ENCODE peak calls at places on chromosome 12, in eight cellular contexts. One of them, this sample, is unnamed.

GRCh38 chr12:111596985-111597730 is 2.0 kb downstream of the ATXN2 start:
- DNase-seq in foreskin keratinocyte: peak; percentile 25
- DNase-seq in CD8-positive, alpha-beta T cell: no peak
- DNase-seq in tibial nerve: peak; percentile 17
- DNase-seq in natural killer cell: no peak
- DNase-seq in neural crest cell: peak; percentile 36
- DNase-seq in lower lobe of right lung: peak; percentile 64
- DNase-seq in brain microvascular endothelial cell: peak; percentile 50
- DNase-seq in this sample: no peak

GRCh38 chr12:101592448-101592847 is 2.3 kb upstream of the MYBPC1 start:
- DNase-seq in foreskin keratinocyte: no peak
- DNase-seq in CD8-positive, alpha-beta T cell: no peak
- DNase-seq in tibial nerve: no peak
- DNase-seq in natural killer cell: no peak
- DNase-seq in neural crest cell: no peak
- DNase-seq in lower lobe of right lung: no peak
- DNase-seq in brain microvascular endothelial cell: no peak
- DNase-seq in this sample: no peak

GRCh38 chr12:82479511-82479910 is 121.2 kb downstream of the METTL25 start:
- DNase-seq in foreskin keratinocyte: no peak
- DNase-seq in CD8-positive, alpha-beta T cell: no peak
- DNase-seq in tibial nerve: no peak
- DNase-seq in natural killer cell: no peak
- DNase-seq in neural crest cell: no peak
- DNase-seq in lower lobe of right lung: no peak
- DNase-seq in brain microvascular endothelial cell: no peak
- DNase-seq in this sample: no peak

GRCh38 chr12:131903270-131904255 is 9.1 kb downstream of the ULK1 start:
- DNase-seq in foreskin keratinocyte: no peak
- DNase-seq in CD8-positive, alpha-beta T cell: no peak
- DNase-seq in tibial nerve: no peak
- DNase-seq in natural killer cell: no peak
- DNase-seq in neural crest cell: no peak
- DNase-seq in lower lobe of right lung: no peak
- DNase-seq in brain microvascular endothelial cell: no peak
- DNase-seq in this sample: no peak

GRCh38 chr12:120914794-120915193 is 10.6 kb upstream of the SPPL3 start:
- DNase-seq in foreskin keratinocyte: peak; percentile 96
- DNase-seq in CD8-positive, alpha-beta T cell: no peak
- DNase-seq in tibial nerve: no peak
- DNase-seq in natural killer cell: no peak
- DNase-seq in neural crest cell: no peak
- DNase-seq in lower lobe of right lung: no peak
- DNase-seq in brain microvascular endothelial cell: no peak
- DNase-seq in this sample: no peak

GRCh38 chr12:39006286-39006685 is 100.9 kb upstream of the CPNE8 start:
- DNase-seq in foreskin keratinocyte: no peak
- DNase-seq in CD8-positive, alpha-beta T cell: no peak
- DNase-seq in tibial nerve: no peak
- DNase-seq in natural killer cell: no peak
- DNase-seq in neural crest cell: no peak
- DNase-seq in lower lobe of right lung: no peak
- DNase-seq in brain microvascular endothelial cell: no peak
- DNase-seq in this sample: no peak

GRCh38 chr12:15563683-15564082 is 225.5 kb downstream of the EPS8 start:
- DNase-seq in foreskin keratinocyte: no peak
- DNase-seq in CD8-positive, alpha-beta T cell: no peak
- DNase-seq in tibial nerve: no peak
- DNase-seq in natural killer cell: no peak
- DNase-seq in neural crest cell: no peak
- DNase-seq in lower lobe of right lung: no peak
- DNase-seq in brain microvascular endothelial cell: peak; percentile 24
- DNase-seq in this sample: no peak

GRCh38 chr12:64895541-64895940 is 71.1 kb downstream of the TBC1D30 start:
- DNase-seq in foreskin keratinocyte: no peak
- DNase-seq in CD8-positive, alpha-beta T cell: no peak
- DNase-seq in tibial nerve: no peak
- DNase-seq in natural killer cell: no peak
- DNase-seq in neural crest cell: no peak
- DNase-seq in lower lobe of right lung: no peak
- DNase-seq in brain microvascular endothelial cell: peak; percentile 8
- DNase-seq in this sample: no peak

GRCh38 chr12:2834581-2835491 is at the start of gene NRIP2:
- DNase-seq in foreskin keratinocyte: no peak
- DNase-seq in CD8-positive, alpha-beta T cell: no peak
- DNase-seq in tibial nerve: no peak
- DNase-seq in natural killer cell: no peak
- DNase-seq in neural crest cell: no peak
- DNase-seq in lower lobe of right lung: no peak
- DNase-seq in brain microvascular endothelial cell: peak; percentile 32
- DNase-seq in this sample: no peak

GRCh38 chr12:21054334-21054733 is 76.7 kb upstream of the SLCO1B1 start:
- DNase-seq in foreskin keratinocyte: no peak
- DNase-seq in CD8-positive, alpha-beta T cell: no peak
- DNase-seq in tibial nerve: no peak
- DNase-seq in natural killer cell: no peak
- DNase-seq in neural crest cell: no peak
- DNase-seq in lower lobe of right lung: no peak
- DNase-seq in brain microvascular endothelial cell: peak; percentile 78
- DNase-seq in this sample: no peak

GRCh38 chr12:113097716-113098427 is 37.7 kb downstream of the RASAL1 start:
- DNase-seq in foreskin keratinocyte: no peak
- DNase-seq in CD8-positive, alpha-beta T cell: no peak
- DNase-seq in tibial nerve: peak; percentile 37
- DNase-seq in natural killer cell: no peak
- DNase-seq in neural crest cell: no peak
- DNase-seq in lower lobe of right lung: no peak
- DNase-seq in brain microvascular endothelial cell: no peak
- DNase-seq in this sample: no peak

GRCh38 chr12:104910196-104910840 is 47.8 kb downstream of the SLC41A2 start:
- DNase-seq in foreskin keratinocyte: no peak
- DNase-seq in CD8-positive, alpha-beta T cell: no peak
- DNase-seq in tibial nerve: no peak
- DNase-seq in natural killer cell: no peak
- DNase-seq in neural crest cell: no peak
- DNase-seq in lower lobe of right lung: no peak
- DNase-seq in brain microvascular endothelial cell: peak; percentile 24
- DNase-seq in this sample: no peak

GRCh38 chr12:1779783-1780182 is 40.6 kb upstream of the LRTM2 start:
- DNase-seq in foreskin keratinocyte: no peak
- DNase-seq in CD8-positive, alpha-beta T cell: no peak
- DNase-seq in tibial nerve: no peak
- DNase-seq in natural killer cell: no peak
- DNase-seq in neural crest cell: no peak
- DNase-seq in lower lobe of right lung: no peak
- DNase-seq in brain microvascular endothelial cell: peak; percentile 69
- DNase-seq in this sample: no peak

GRCh38 chr12:124994435-124994975 is 1.1 kb downstream of the BRI3BP start:
- DNase-seq in foreskin keratinocyte: peak; percentile 12
- DNase-seq in CD8-positive, alpha-beta T cell: no peak
- DNase-seq in tibial nerve: no peak
- DNase-seq in natural killer cell: no peak
- DNase-seq in neural crest cell: no peak
- DNase-seq in lower lobe of right lung: no peak
- DNase-seq in brain microvascular endothelial cell: no peak
- DNase-seq in this sample: peak; percentile 52

GRCh38 chr12:29783773-29784666 is at the start of gene TMTC1:
- DNase-seq in foreskin keratinocyte: no peak
- DNase-seq in CD8-positive, alpha-beta T cell: no peak
- DNase-seq in tibial nerve: peak; percentile 40
- DNase-seq in natural killer cell: no peak
- DNase-seq in neural crest cell: peak; percentile 69
- DNase-seq in lower lobe of right lung: peak; percentile 64
- DNase-seq in brain microvascular endothelial cell: peak; percentile 29
- DNase-seq in this sample: no peak

GRCh38 chr12:119225454-119225853 is 46.7 kb downstream of the HSPB8 start:
- DNase-seq in foreskin keratinocyte: no peak
- DNase-seq in CD8-positive, alpha-beta T cell: no peak
- DNase-seq in tibial nerve: no peak
- DNase-seq in natural killer cell: no peak
- DNase-seq in neural crest cell: no peak
- DNase-seq in lower lobe of right lung: no peak
- DNase-seq in brain microvascular endothelial cell: no peak
- DNase-seq in this sample: no peak
- TF ChIP-seq CTCF in foreskin keratinocyte: no peak
- TF ChIP-seq CTCF in CD8-positive, alpha-beta T cell: no peak
- TF ChIP-seq CTCF in tibial nerve: no peak
- TF ChIP-seq CTCF in natural killer cell: no peak
- TF ChIP-seq CTCF in neural crest cell: no peak
- TF ChIP-seq CTCF in lower lobe of right lung: no peak
- TF ChIP-seq CTCF in brain microvascular endothelial cell: no peak
- TF ChIP-seq CTCF in this sample: no peak

GRCh38 chr12:19181666-19182426 is 52.3 kb downstream of the PLEKHA5 start:
- DNase-seq in foreskin keratinocyte: no peak
- DNase-seq in CD8-positive, alpha-beta T cell: no peak
- DNase-seq in tibial nerve: no peak
- DNase-seq in natural killer cell: no peak
- DNase-seq in neural crest cell: no peak
- DNase-seq in lower lobe of right lung: no peak
- DNase-seq in brain microvascular endothelial cell: no peak
- DNase-seq in this sample: no peak
- TF ChIP-seq CTCF in foreskin keratinocyte: peak; percentile 52
- TF ChIP-seq CTCF in CD8-positive, alpha-beta T cell: no peak
- TF ChIP-seq CTCF in tibial nerve: no peak
- TF ChIP-seq CTCF in natural killer cell: peak; percentile 9
- TF ChIP-seq CTCF in neural crest cell: peak; percentile 49
- TF ChIP-seq CTCF in lower lobe of right lung: no peak
- TF ChIP-seq CTCF in brain microvascular endothelial cell: peak; percentile 9
- TF ChIP-seq CTCF in this sample: no peak

GRCh38 chr12:85076688-85077430 is 40.7 kb downstream of the LRRIQ1 start:
- DNase-seq in foreskin keratinocyte: peak; percentile 85
- DNase-seq in CD8-positive, alpha-beta T cell: no peak
- DNase-seq in tibial nerve: no peak
- DNase-seq in natural killer cell: no peak
- DNase-seq in neural crest cell: no peak
- DNase-seq in lower lobe of right lung: no peak
- DNase-seq in brain microvascular endothelial cell: peak; percentile 83
- DNase-seq in this sample: no peak
- TF ChIP-seq CTCF in foreskin keratinocyte: peak; percentile 88
- TF ChIP-seq CTCF in CD8-positive, alpha-beta T cell: no peak
- TF ChIP-seq CTCF in tibial nerve: no peak
- TF ChIP-seq CTCF in natural killer cell: no peak
- TF ChIP-seq CTCF in neural crest cell: peak; percentile 72
- TF ChIP-seq CTCF in lower lobe of right lung: peak; percentile 39
- TF ChIP-seq CTCF in brain microvascular endothelial cell: peak; percentile 46
- TF ChIP-seq CTCF in this sample: no peak

DNA sequence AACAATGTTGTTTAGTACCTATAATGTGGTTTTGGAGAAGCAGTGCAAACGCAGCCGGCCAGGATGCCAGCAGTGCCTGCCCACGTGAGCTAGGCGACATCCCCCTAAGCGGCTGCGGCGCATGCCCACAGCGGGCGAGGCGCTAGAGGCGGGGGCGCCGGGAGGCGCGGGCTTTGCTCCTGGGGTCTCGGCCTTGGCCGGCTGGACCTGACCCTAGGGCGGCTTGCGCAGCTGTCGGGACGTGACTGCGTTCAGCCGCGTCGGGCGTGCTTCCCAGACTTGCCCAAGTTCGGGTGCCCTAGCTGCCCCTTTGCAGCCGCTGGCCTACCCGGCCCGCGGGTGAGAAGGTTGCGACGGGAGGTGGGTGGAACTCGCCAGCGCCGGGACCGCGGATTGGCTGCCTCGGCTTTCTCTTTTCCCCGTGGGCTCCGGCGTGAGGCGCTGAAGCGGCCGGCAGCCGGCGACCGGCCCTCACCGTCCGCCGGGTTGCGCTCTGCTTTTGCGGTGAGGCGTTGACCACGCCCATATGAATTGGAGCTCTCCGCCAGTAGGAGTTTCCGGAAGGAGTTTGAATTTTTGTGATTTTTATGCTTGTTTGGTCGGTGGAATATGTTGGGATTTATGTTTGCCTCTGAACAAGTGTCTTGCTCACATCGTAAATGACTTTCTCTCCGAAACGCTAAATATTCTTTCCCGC is at the start of gene TMEM19:
- DNase-seq in foreskin keratinocyte: peak; percentile 69
- DNase-seq in CD8-positive, alpha-beta T cell: peak; percentile 83
- DNase-seq in tibial nerve: peak; percentile 74
- DNase-seq in natural killer cell: peak; percentile 78
- DNase-seq in neural crest cell: peak; percentile 78
- DNase-seq in lower lobe of right lung: peak; percentile 95
- DNase-seq in brain microvascular endothelial cell: peak; percentile 85
- DNase-seq in this sample: peak; percentile 87
- TF ChIP-seq CTCF in foreskin keratinocyte: peak; percentile 84
- TF ChIP-seq CTCF in CD8-positive, alpha-beta T cell: no peak
- TF ChIP-seq CTCF in tibial nerve: no peak
- TF ChIP-seq CTCF in natural killer cell: no peak
- TF ChIP-seq CTCF in neural crest cell: no peak
- TF ChIP-seq CTCF in lower lobe of right lung: peak; percentile 46
- TF ChIP-seq CTCF in brain microvascular endothelial cell: peak; percentile 23
- TF ChIP-seq CTCF in this sample: no peak

GRCh38 chr12:12725086-12725955 is 8.2 kb downstream of the CDKN1B start:
- DNase-seq in foreskin keratinocyte: peak; percentile 93
- DNase-seq in CD8-positive, alpha-beta T cell: peak; percentile 89
- DNase-seq in tibial nerve: peak; percentile 92
- DNase-seq in natural killer cell: peak; percentile 87
- DNase-seq in neural crest cell: peak; percentile 75
- DNase-seq in lower lobe of right lung: peak; percentile 96
- DNase-seq in brain microvascular endothelial cell: peak; percentile 97
- DNase-seq in this sample: peak; percentile 81
- TF ChIP-seq CTCF in foreskin keratinocyte: no peak
- TF ChIP-seq CTCF in CD8-positive, alpha-beta T cell: no peak
- TF ChIP-seq CTCF in tibial nerve: no peak
- TF ChIP-seq CTCF in natural killer cell: no peak
- TF ChIP-seq CTCF in neural crest cell: no peak
- TF ChIP-seq CTCF in lower lobe of right lung: peak; percentile 8
- TF ChIP-seq CTCF in brain microvascular endothelial cell: no peak
- TF ChIP-seq CTCF in this sample: no peak

This sample was measured in activated B cell treated with CpG ODN at 0.5 μM for 24 hours.